ENCODE peak calls at places on chromosome 14, in four cellular contexts. Z is IMR-90, A is HCT116, C is body of pancreas. W is an unnamed sample.

GRCh38 chr14:36805116-36805515 is 143.5 kb downstream of the PAX9 start:
- DNase-seq in A (no peak), C (no peak), Z (no peak), W (no peak)

GRCh38 chr14:54856152-54856551 is 46.5 kb downstream of the GCH1 start:
- DNase-seq in A (no peak), Z (no peak), C (no peak), W (no peak)

GRCh38 chr14:65926504-65926903 is 514.0 kb downstream of the FUT8 start:
- DNase-seq in A (no peak), Z (no peak), C (no peak), W (no peak)

GRCh38 chr14:95003099-95003960 is 154.0 kb downstream of the DICER1 start:
- DNase-seq in Z (no peak), C (no peak), A (no peak), W (no peak)

GRCh38 chr14:104142136-104143041 is 4.0 kb downstream of the KIF26A start:
- DNase-seq in C (no peak), Z (no peak), A (no peak), W (no peak)

GRCh38 chr14:70654609-70655008 is 12.9 kb downstream of the TTC9 start:
- DNase-seq in Z (no peak), A (no peak), C (no peak), W (no peak)

GRCh38 chr14:51448831-51449665 is 202.7 kb upstream of the FRMD6 start:
- DNase-seq in C (peak), Z (peak), A (no peak), W (no peak)

GRCh38 chr14:90483551-90483950 is 86.7 kb downstream of the CALM1 start:
- DNase-seq in C (peak), A (no peak), Z (no peak), W (no peak)

GRCh38 chr14:100153560-100153959 is 5.9 kb downstream of the DEGS2 start:
- DNase-seq in A (no peak), Z (no peak), C (no peak), W (no peak)

GRCh38 chr14:56137842-56138241 is 19.6 kb downstream of the PELI2 start:
- DNase-seq in A (no peak), C (peak), Z (no peak), W (no peak)

GRCh38 chr14:42628591-42628990 is 1021.9 kb downstream of the LRFN5 start:
- DNase-seq in Z (no peak), C (no peak), A (no peak), W (no peak)

GRCh38 chr14:65167072-65167645 is 64.8 kb upstream of the MAX start:
- DNase-seq in C (no peak), Z (no peak), A (no peak), W (no peak)

GRCh38 chr14:95468416-95469133 is 47.9 kb downstream of the SYNE3 start:
- DNase-seq in A (no peak), Z (no peak), C (no peak), W (no peak)

GRCh38 chr14:105375635-105376057 is 22.7 kb upstream of the TEX22 start:
- DNase-seq in C (no peak), A (no peak), Z (peak), W (no peak)

GRCh38 chr14:101774814-101775213 is 13.3 kb downstream of the PPP2R5C start:
- DNase-seq in C (no peak), Z (no peak), A (no peak), W (no peak)
- TF ChIP-seq POLR2A in C (no peak), Z (no peak), A (no peak), W (no peak)

GRCh38 chr14:74527736-74528280 is 34.2 kb downstream of the ISCA2 start:
- DNase-seq in Z (no peak), C (no peak), A (no peak), W (no peak)
- H3K27ac ChIP-seq in Z (no peak), C (no peak), A (no peak), W (no peak)

DNA sequence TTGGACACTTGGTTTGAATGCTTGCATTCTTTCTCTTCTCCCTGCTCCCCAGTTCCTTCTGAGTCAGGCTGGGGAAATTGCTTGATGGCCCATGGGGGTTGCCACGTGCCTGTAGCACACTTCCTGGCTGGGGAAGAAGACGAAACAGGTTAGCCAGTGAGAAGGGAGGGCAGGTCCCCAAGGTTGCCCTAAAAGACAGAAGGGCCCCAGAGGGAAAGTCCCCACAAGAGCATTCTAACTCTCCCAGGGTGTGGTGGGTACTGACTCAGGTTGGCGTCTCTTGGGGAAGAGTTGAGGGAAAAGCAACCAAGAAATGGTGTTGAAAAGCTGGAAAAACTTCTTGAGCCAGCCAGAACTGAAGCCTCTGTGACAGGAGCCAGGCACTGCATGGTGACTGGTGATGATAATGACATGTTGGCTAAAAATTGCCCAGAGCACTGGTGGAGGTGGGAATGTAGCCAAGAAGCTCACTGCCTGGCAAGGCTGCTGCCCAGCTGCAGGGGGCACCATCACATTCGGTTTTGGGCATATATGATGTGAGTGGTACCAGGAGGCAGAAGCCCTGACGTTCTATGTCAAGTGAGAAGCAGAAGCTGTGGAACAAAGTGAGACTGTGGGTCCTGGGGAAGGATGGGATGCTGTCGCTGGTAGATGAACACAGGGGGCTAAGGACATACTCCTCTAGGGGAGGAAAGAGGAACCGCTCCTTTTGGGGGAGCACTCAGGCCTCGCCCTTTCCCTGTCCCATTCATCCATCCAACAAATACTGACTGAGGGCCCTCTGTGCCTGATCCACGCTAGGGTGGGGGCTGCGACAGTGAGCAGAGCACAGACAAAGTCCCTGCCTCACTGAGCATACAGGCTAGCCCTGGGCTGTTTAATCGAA is 8.1 kb upstream of the RABGGTA start:
- DNase-seq in Z (no peak), A (no peak), C (peak), W (no peak)
- TF ChIP-seq CTCF in Z (peak), A (no peak), C (peak), W (peak)

GRCh38 chr14:69358233-69358963 is 39.7 kb downstream of the ERH start:
- DNase-seq in A (no peak), C (no peak), Z (peak), W (no peak)
- TF ChIP-seq POLR2A in A (no peak), C (no peak), Z (no peak), W (no peak)

W was measured in esophagus squamous epithelium.